ENCODE peak calls at places on chromosome 13, in four cellular contexts. G is body of pancreas, S is prostate gland, M is heart left ventricle. W is an unnamed sample.
A peak's percentile ranks its signal among the peaks of the same experiment; 100 is the strongest.

GRCh38 chr13:62920181-62920580 is 1504.5 kb upstream of the PCDH20 start:
- DNase-seq in G (no peak), S (no peak), M (no peak), W (no peak)

GRCh38 chr13:95256086-95256485 is 45.2 kb downstream of the ABCC4 start:
- DNase-seq in G (no peak), S (no peak), M (no peak), W (no peak)

GRCh38 chr13:33452873-33453558 is 167.5 kb upstream of the STARD13 start:
- DNase-seq in G (no peak), S (no peak), M (no peak), W (no peak)

GRCh38 chr13:89950225-89950624 is 1397.3 kb upstream of the MIR17HG start:
- DNase-seq in G (no peak), S (no peak), M (no peak), W (no peak)

GRCh38 chr13:112083971-112084370 is 17.0 kb downstream of the SOX1 start:
- DNase-seq in G (no peak), S (no peak), M (no peak), W (no peak)

GRCh38 chr13:111610077-111610476 is 289.6 kb downstream of the TEX29 start:
- DNase-seq in G (no peak), S (no peak), M (no peak), W (no peak)

GRCh38 chr13:32318072-32318471 is 2.8 kb downstream of the BRCA2 start:
- DNase-seq in G (no peak), S (no peak), M (no peak), W (no peak)

GRCh38 chr13:112172641-112173171 is 105.8 kb downstream of the SOX1 start:
- DNase-seq in G (no peak), S (no peak), M (no peak), W (no peak)

DNA sequence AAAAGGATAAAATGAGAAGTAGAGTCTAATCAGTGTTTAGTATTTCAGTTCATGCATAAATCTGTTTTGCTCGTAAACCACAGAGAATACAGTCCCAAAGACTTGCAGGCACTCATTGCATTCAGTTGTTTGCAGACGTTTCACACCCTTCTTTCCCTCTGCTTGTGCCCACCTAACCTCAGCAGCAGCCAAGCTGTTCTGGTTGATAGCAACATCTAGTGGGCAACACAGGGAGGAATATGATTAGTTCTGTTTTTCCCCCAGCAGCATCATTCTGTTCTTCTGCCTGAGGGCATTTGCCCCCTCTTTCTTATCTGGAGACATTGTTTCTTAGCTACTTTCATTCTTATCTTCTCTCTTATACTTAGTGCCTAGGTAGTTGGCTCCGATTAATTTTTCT is 135.6 kb downstream of the PAN3 start:
- DNase-seq in G (no peak), S (no peak), M (no peak), W (no peak)
- TF ChIP-seq CTCF in G (no peak), S (no peak), M (no peak), W (no peak)

DNA sequence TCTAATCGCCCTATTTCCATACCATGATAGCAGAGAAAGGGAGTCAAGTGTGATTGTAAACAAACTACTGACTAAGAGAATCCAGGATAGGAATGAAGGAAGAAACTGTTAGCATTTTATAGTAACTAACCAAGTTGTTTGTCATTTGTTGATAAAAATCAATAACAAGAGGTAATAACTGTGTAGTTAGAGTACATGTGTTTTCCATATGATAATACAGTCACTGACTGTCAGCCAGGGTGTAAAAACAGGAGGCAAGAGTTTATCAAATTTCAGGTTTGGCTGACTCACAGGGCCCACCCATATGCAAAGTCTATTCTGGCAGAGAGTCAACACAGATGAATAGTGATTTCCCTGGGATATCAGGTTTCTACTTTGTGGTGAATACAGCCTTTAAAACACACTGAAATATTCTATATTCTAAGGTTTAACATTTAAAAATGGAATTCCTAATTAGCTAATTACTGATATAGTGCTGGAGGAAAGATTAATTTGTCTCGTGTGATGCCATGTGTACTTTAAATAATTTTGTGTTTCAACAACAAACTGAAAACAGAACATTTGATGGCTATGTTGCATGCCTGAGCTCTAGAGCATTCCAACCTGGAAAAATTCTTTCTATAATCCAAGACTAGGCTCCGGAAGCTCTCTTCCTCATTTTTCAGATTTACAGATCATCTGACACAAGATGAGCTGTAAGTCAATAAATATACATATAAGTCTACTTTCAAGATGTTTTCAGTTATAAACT is 6.0 kb upstream of the FOXO1 start:
- DNase-seq in G (peak; percentile 28), S (no peak), M (no peak), W (no peak)
- H3K4me3 ChIP-seq in G (no peak overlapping the region), S (no peak overlapping the region), M (no peak overlapping the region), W (no peak overlapping the region)

GRCh38 chr13:100588350-100589177 is at the start of gene GGACT:
- DNase-seq in G (peak; percentile 77), S (peak; percentile 46), M (peak; percentile 72), W (peak; percentile 37)
- TF ChIP-seq POLR2A in G (peak; percentile 34), S (no peak), M (no peak), W (no peak)

DNA sequence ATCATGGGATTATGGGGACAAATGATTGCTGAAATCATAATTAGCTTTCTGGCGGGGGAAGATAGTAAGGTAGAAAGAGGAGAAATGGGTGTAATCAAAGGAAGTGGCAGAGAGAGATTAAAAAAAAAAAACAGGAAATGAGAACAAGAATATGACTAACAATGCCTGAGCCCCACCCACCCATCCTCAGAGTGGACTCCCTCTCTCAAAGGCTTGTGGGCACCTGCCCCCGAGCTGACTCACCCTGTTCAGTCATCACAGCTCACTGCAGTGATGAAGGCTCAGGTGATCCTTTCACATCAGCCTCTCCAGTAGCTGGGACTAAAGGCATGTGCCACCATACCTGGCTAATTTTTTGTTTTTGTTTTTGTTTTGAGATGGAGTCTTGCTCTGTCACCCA is 26.4 kb upstream of the TPT1 start:
- DNase-seq in G (peak; percentile 50), S (peak; percentile 64), M (no peak), W (no peak)
- TF ChIP-seq CTCF in G (no peak), S (no peak), M (no peak), W (no peak)

DNA sequence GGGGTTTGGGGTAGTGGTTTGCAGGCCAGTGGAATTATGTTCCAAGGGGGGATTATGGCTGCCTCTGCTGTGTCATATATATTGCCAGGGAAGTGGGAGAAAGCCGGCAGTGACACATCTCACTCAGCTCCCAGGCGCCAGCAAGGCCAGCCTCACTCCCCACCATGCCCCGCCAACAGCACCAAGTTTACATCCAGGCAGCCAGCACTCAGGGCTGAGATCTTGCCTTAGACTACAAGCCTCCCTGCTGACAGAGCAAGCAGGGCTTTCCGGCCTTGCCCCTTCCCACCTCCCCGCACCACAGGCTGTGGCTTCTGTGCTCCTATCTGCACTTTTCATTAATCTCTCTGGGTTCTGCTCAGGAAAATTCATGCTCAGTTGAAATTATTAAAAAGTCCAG is 385.1 kb downstream of the MZT1 start:
- DNase-seq in G (no peak), S (no peak), M (no peak), W (no peak)
- H3K4me3 ChIP-seq in G (no peak overlapping the region), S (no peak overlapping the region), M (no peak overlapping the region), W (no peak overlapping the region)

GRCh38 chr13:113449693-113450347 is 3.5 kb downstream of the ADPRHL1 start:
- DNase-seq in G (no peak), S (no peak), M (no peak), W (no peak)

GRCh38 chr13:113447596-113447995 is 5.7 kb downstream of the ADPRHL1 start:
- DNase-seq in G (no peak), S (no peak), M (no peak), W (no peak)

GRCh38 chr13:113448545-113448884 is 4.8 kb downstream of the ADPRHL1 start:
- DNase-seq in G (peak; percentile 83), S (no peak), M (no peak), W (no peak)

GRCh38 chr13:113446488-113446854 is 6.8 kb downstream of the ADPRHL1 start:
- DNase-seq in G (no peak), S (no peak), M (no peak), W (no peak)

GRCh38 chr13:113448885-113449692 is 4.2 kb downstream of the ADPRHL1 start:
- DNase-seq in G (peak; percentile 89), S (no peak), M (no peak), W (no peak)
- TF ChIP-seq POLR2A in G (peak; percentile 56), S (no peak), M (no peak), W (no peak)

W was measured in tibial nerve.